ENCODE peak calls at places on chromosomes 6 and 20, in five cellular contexts. One of them, this sample, is unnamed.

GRCh38 chr6:42870145-42870936 is 9.1 kb upstream of the RPL7L1 start:
- DNase-seq in fibroblast of the aortic adventitia: no peak
- DNase-seq in omental fat pad: no peak
- DNase-seq in HCT116: no peak
- DNase-seq in WERI-Rb-1: no peak
- DNase-seq in this sample: no peak

GRCh38 chr6:132977413-132977812 is 163.0 kb downstream of the RPS12 start:
- DNase-seq in fibroblast of the aortic adventitia: no peak
- DNase-seq in omental fat pad: no peak
- DNase-seq in HCT116: no peak
- DNase-seq in WERI-Rb-1: no peak
- DNase-seq in this sample: no peak

GRCh38 chr6:170024940-170025339 is 265.9 kb downstream of the DLL1 start:
- DNase-seq in fibroblast of the aortic adventitia: peak; percentile 0
- DNase-seq in omental fat pad: no peak
- DNase-seq in HCT116: no peak
- DNase-seq in WERI-Rb-1: no peak
- DNase-seq in this sample: no peak

GRCh38 chr6:1916334-1916985 is 306.7 kb downstream of the FOXC1 start:
- DNase-seq in fibroblast of the aortic adventitia: peak; percentile 55
- DNase-seq in omental fat pad: no peak
- DNase-seq in HCT116: no peak
- DNase-seq in WERI-Rb-1: no peak
- DNase-seq in this sample: no peak

GRCh38 chr6:144659202-144659731 is 374.1 kb downstream of the UTRN start:
- DNase-seq in fibroblast of the aortic adventitia: peak; percentile 46
- DNase-seq in omental fat pad: no peak
- DNase-seq in HCT116: no peak
- DNase-seq in WERI-Rb-1: no peak
- DNase-seq in this sample: peak; percentile 28

GRCh38 chr20:4516851-4517250 is 204.9 kb upstream of the PRND start:
- DNase-seq in fibroblast of the aortic adventitia: no peak
- DNase-seq in omental fat pad: no peak
- DNase-seq in HCT116: no peak
- DNase-seq in WERI-Rb-1: no peak
- DNase-seq in this sample: no peak

GRCh38 chr6:102485480-102485879 is 1092.0 kb downstream of the GRIK2 start:
- DNase-seq in fibroblast of the aortic adventitia: no peak
- DNase-seq in omental fat pad: no peak
- DNase-seq in HCT116: no peak
- DNase-seq in WERI-Rb-1: no peak
- DNase-seq in this sample: no peak

GRCh38 chr20:54340667-54341081 is 132.8 kb downstream of the PFDN4 start:
- DNase-seq in fibroblast of the aortic adventitia: peak; percentile 92
- DNase-seq in omental fat pad: no peak
- DNase-seq in HCT116: no peak
- DNase-seq in WERI-Rb-1: no peak
- DNase-seq in this sample: no peak

GRCh38 chr6:55918639-55919038 is 43.2 kb upstream of the BMP5 start:
- DNase-seq in fibroblast of the aortic adventitia: peak; percentile 72
- DNase-seq in omental fat pad: no peak
- DNase-seq in HCT116: no peak
- DNase-seq in WERI-Rb-1: no peak
- DNase-seq in this sample: no peak

GRCh38 chr6:110356778-110357177 is 1.4 kb downstream of the METTL24 start:
- DNase-seq in fibroblast of the aortic adventitia: no peak
- DNase-seq in omental fat pad: no peak
- DNase-seq in HCT116: no peak
- DNase-seq in WERI-Rb-1: no peak
- DNase-seq in this sample: no peak

GRCh38 chr6:128903715-128904114 is 20.8 kb downstream of the LAMA2 start:
- DNase-seq in fibroblast of the aortic adventitia: no peak
- DNase-seq in omental fat pad: no peak
- DNase-seq in HCT116: no peak
- DNase-seq in WERI-Rb-1: no peak
- DNase-seq in this sample: no peak

GRCh38 chr6:79079425-79080130 is 1.5 kb upstream of the PHIP start:
- DNase-seq in fibroblast of the aortic adventitia: peak; percentile 49
- DNase-seq in omental fat pad: no peak
- DNase-seq in HCT116: no peak
- DNase-seq in WERI-Rb-1: no peak
- DNase-seq in this sample: no peak

GRCh38 chr6:34157236-34157830 is 11.4 kb upstream of the GRM4 start:
- DNase-seq in fibroblast of the aortic adventitia: no peak
- DNase-seq in omental fat pad: no peak
- DNase-seq in HCT116: no peak
- DNase-seq in WERI-Rb-1: peak; percentile 7
- DNase-seq in this sample: no peak

GRCh38 chr6:90080876-90081464 is 186.7 kb downstream of the GJA10 start:
- DNase-seq in fibroblast of the aortic adventitia: no peak
- DNase-seq in omental fat pad: no peak
- DNase-seq in HCT116: no peak
- DNase-seq in WERI-Rb-1: no peak
- DNase-seq in this sample: no peak

GRCh38 chr6:124536792-124537191 is 425.4 kb upstream of the RNF217 start:
- DNase-seq in fibroblast of the aortic adventitia: no peak
- DNase-seq in omental fat pad: no peak
- DNase-seq in HCT116: no peak
- DNase-seq in WERI-Rb-1: no peak
- DNase-seq in this sample: no peak

GRCh38 chr6:14748679-14749078 is 497.2 kb upstream of the JARID2 start:
- DNase-seq in fibroblast of the aortic adventitia: no peak
- DNase-seq in omental fat pad: no peak
- DNase-seq in HCT116: no peak
- DNase-seq in WERI-Rb-1: no peak
- DNase-seq in this sample: no peak

GRCh38 chr6:12577124-12577845 is 139.3 kb upstream of the PHACTR1 start:
- DNase-seq in fibroblast of the aortic adventitia: no peak
- DNase-seq in omental fat pad: no peak
- DNase-seq in HCT116: no peak
- DNase-seq in WERI-Rb-1: no peak
- DNase-seq in this sample: no peak

GRCh38 chr20:40763646-40764295 is 74.7 kb upstream of the MAFB start:
- DNase-seq in fibroblast of the aortic adventitia: peak; percentile 34
- DNase-seq in omental fat pad: no peak
- DNase-seq in HCT116: no peak
- DNase-seq in WERI-Rb-1: no peak
- DNase-seq in this sample: no peak

GRCh38 chr6:144653885-144654505 is 368.9 kb downstream of the UTRN start:
- DNase-seq in fibroblast of the aortic adventitia: no peak
- DNase-seq in omental fat pad: no peak
- DNase-seq in HCT116: no peak
- DNase-seq in WERI-Rb-1: no peak
- DNase-seq in this sample: no peak

GRCh38 chr6:139979021-139979721 is 604.7 kb upstream of the CITED2 start:
- DNase-seq in fibroblast of the aortic adventitia: no peak
- DNase-seq in omental fat pad: no peak
- DNase-seq in HCT116: no peak
- DNase-seq in WERI-Rb-1: no peak
- DNase-seq in this sample: no peak

GRCh38 chr6:47852727-47853126 is 70.9 kb downstream of the OPN5 start:
- DNase-seq in fibroblast of the aortic adventitia: no peak
- DNase-seq in omental fat pad: no peak
- DNase-seq in HCT116: no peak
- DNase-seq in WERI-Rb-1: no peak
- DNase-seq in this sample: no peak

GRCh38 chr6:156992396-156992795 is 215.2 kb downstream of the ARID1B start:
- DNase-seq in fibroblast of the aortic adventitia: no peak
- DNase-seq in omental fat pad: no peak
- DNase-seq in HCT116: no peak
- DNase-seq in WERI-Rb-1: no peak
- DNase-seq in this sample: peak; percentile 36

GRCh38 chr6:30781697-30782424 is 37.5 kb upstream of the IER3 start:
- DNase-seq in fibroblast of the aortic adventitia: peak; percentile 100
- DNase-seq in omental fat pad: peak; percentile 97
- DNase-seq in HCT116: peak; percentile 94
- DNase-seq in WERI-Rb-1: peak; percentile 84
- DNase-seq in this sample: peak; percentile 19

GRCh38 chr6:41355952-41356351 is 20.5 kb downstream of the NCR2 start:
- DNase-seq in fibroblast of the aortic adventitia: no peak
- DNase-seq in omental fat pad: no peak
- DNase-seq in HCT116: no peak
- DNase-seq in WERI-Rb-1: no peak
- DNase-seq in this sample: no peak

GRCh38 chr6:41353333-41353732 is 17.9 kb downstream of the NCR2 start:
- DNase-seq in fibroblast of the aortic adventitia: no peak
- DNase-seq in omental fat pad: no peak
- DNase-seq in HCT116: no peak
- DNase-seq in WERI-Rb-1: no peak
- DNase-seq in this sample: no peak

GRCh38 chr6:41352907-41353306 is 17.5 kb downstream of the NCR2 start:
- DNase-seq in fibroblast of the aortic adventitia: no peak
- DNase-seq in omental fat pad: no peak
- DNase-seq in HCT116: no peak
- DNase-seq in WERI-Rb-1: no peak
- DNase-seq in this sample: no peak

GRCh38 chr6:41348934-41349333 is 13.5 kb downstream of the NCR2 start:
- DNase-seq in fibroblast of the aortic adventitia: no peak
- DNase-seq in omental fat pad: no peak
- DNase-seq in HCT116: no peak
- DNase-seq in WERI-Rb-1: no peak
- DNase-seq in this sample: no peak

DNA sequence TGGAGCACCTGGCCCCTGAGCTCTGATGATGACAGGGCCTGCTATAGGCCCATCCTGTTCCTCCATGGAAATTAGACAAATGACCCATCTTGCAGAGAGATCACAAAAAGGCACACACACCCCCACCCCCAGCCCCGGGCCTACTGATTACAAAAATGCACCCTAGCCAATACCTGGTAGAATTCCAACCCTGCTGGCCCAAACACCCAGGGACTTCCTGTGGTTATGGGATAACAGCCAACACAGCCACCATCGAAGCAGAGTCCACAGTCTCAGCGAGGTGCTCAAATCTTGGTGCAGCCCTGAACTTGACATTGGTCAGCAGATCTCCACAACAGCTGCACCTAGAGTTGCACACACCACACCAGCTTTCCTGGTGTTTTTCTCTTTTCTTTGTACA is 17.0 kb downstream of the NCR2 start:
- DNase-seq in fibroblast of the aortic adventitia: no peak
- DNase-seq in omental fat pad: no peak
- DNase-seq in HCT116: no peak
- DNase-seq in WERI-Rb-1: no peak
- DNase-seq in this sample: no peak
- TF ChIP-seq CTCF in fibroblast of the aortic adventitia: no peak
- TF ChIP-seq CTCF in omental fat pad: no peak
- TF ChIP-seq CTCF in HCT116: no peak
- TF ChIP-seq CTCF in WERI-Rb-1: no peak
- TF ChIP-seq CTCF in this sample: no peak

GRCh38 chr20:2204021-2204420 is 91.8 kb upstream of the TGM3 start:
- DNase-seq in fibroblast of the aortic adventitia: no peak
- DNase-seq in omental fat pad: no peak
- DNase-seq in HCT116: no peak
- DNase-seq in WERI-Rb-1: no peak
- DNase-seq in this sample: no peak

GRCh38 chr20:2206957-2207769 is 88.6 kb upstream of the TGM3 start:
- DNase-seq in fibroblast of the aortic adventitia: peak; percentile 57
- DNase-seq in omental fat pad: peak; percentile 56
- DNase-seq in HCT116: peak; percentile 29
- DNase-seq in WERI-Rb-1: peak; percentile 89
- DNase-seq in this sample: peak; percentile 92

GRCh38 chr20:2210646-2211556 is 84.9 kb upstream of the TGM3 start:
- DNase-seq in fibroblast of the aortic adventitia: peak; percentile 88
- DNase-seq in omental fat pad: no peak
- DNase-seq in HCT116: no peak
- DNase-seq in WERI-Rb-1: no peak
- DNase-seq in this sample: no peak

GRCh38 chr20:2208897-2209296 is 86.9 kb upstream of the TGM3 start:
- DNase-seq in fibroblast of the aortic adventitia: no peak
- DNase-seq in omental fat pad: no peak
- DNase-seq in HCT116: no peak
- DNase-seq in WERI-Rb-1: no peak
- DNase-seq in this sample: no peak

DNA sequence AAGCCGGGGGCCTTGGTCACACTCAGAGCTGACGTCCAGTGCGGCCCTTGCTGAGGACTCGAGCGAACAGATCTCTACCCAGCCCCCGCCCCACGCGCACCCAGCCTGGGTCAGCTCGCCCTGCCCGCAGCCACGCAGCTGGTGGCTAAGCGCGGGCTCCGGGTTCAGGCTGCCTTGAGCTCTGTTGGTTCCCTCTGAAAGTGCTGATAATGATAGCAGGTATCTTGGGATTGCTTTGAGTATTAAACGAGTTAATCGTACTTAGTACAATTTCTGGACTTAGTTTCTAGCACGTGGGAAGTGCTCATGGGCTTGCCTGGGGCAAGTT is 88.1 kb upstream of the TGM3 start:
- DNase-seq in fibroblast of the aortic adventitia: no peak
- DNase-seq in omental fat pad: no peak
- DNase-seq in HCT116: no peak
- DNase-seq in WERI-Rb-1: no peak
- DNase-seq in this sample: no peak
- TF ChIP-seq CTCF in fibroblast of the aortic adventitia: no peak
- TF ChIP-seq CTCF in omental fat pad: no peak
- TF ChIP-seq CTCF in HCT116: no peak
- TF ChIP-seq CTCF in WERI-Rb-1: no peak
- TF ChIP-seq CTCF in this sample: no peak

DNA sequence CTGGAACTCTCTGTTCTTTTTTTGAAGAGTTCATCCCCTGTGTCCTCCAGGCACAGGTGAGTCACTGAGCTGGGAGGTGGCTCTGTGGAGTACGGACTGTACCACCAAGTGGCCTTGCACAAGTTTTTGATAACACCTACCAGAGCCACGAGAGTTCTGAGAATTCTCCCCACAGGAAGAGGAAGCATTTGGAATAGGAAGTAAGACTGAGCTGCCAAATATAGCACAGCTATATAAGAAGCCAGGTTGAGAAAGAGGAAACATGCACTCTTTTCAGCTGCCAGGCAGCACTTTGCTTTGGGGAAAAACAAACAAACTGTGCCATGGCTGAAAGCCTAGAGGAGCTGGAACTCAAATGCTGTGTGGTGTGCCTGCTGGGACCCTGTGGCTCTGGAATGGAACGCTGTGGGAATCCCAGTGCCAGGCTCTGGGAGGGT is 70.8 kb upstream of the RIPOR2 start:
- DNase-seq in fibroblast of the aortic adventitia: peak; percentile 51
- DNase-seq in omental fat pad: no peak
- DNase-seq in HCT116: peak; percentile 7
- DNase-seq in WERI-Rb-1: no peak
- DNase-seq in this sample: no peak
- TF ChIP-seq CTCF in fibroblast of the aortic adventitia: no peak
- TF ChIP-seq CTCF in omental fat pad: no peak
- TF ChIP-seq CTCF in HCT116: no peak
- TF ChIP-seq CTCF in WERI-Rb-1: no peak
- TF ChIP-seq CTCF in this sample: no peak

GRCh38 chr6:6836609-6837406 is 248.3 kb downstream of the LY86 start:
- DNase-seq in fibroblast of the aortic adventitia: no peak
- DNase-seq in omental fat pad: no peak
- DNase-seq in HCT116: no peak
- DNase-seq in WERI-Rb-1: no peak
- DNase-seq in this sample: no peak
- TF ChIP-seq CTCF in fibroblast of the aortic adventitia: no peak
- TF ChIP-seq CTCF in omental fat pad: no peak
- TF ChIP-seq CTCF in HCT116: no peak
- TF ChIP-seq CTCF in WERI-Rb-1: no peak
- TF ChIP-seq CTCF in this sample: no peak

This sample was measured in glutamatergic neuron.